ENCODE peak calls at places on chromosomes 6 and 20, in five cellular contexts. K is hepatocyte, S is thoracic aorta, D is psoas muscle, T is heart right ventricle. C is an unnamed sample.

GRCh38 chr6:7311920-7312615 is 931 bp downstream of the SSR1 start:
- DNase-seq in K (no peak), S (no peak), D (no peak), T (no peak), C (no peak)

GRCh38 chr6:137044366-137045220 is at the start of gene IL20RA:
- DNase-seq in K (peak), S (no peak), D (peak), T (peak), C (peak)

GRCh38 chr6:33840064-33840926 is 36.5 kb upstream of the MLN start:
- DNase-seq in K (peak), S (no peak), D (no peak), T (no peak), C (peak)

GRCh38 chr6:92521553-92521952 is 897.8 kb downstream of the EPHA7 start:
- DNase-seq in K (no peak), S (no peak), D (no peak), T (no peak), C (peak)

GRCh38 chr20:59526242-59527225 is 77.8 kb upstream of the PHACTR3 start:
- DNase-seq in K (peak), S (no peak), D (no peak), T (no peak), C (no peak)

GRCh38 chr6:56540950-56541600 is 101.6 kb downstream of the DST start:
- DNase-seq in K (peak), S (no peak), D (no peak), T (no peak), C (no peak)

GRCh38 chr6:43748765-43749164 is 21.2 kb upstream of the VEGFA start:
- DNase-seq in K (no peak), S (no peak), D (no peak), T (no peak), C (no peak)

GRCh38 chr6:105034470-105034869 is 77.6 kb downstream of the LIN28B start:
- DNase-seq in K (no peak), S (no peak), D (no peak), T (no peak), C (no peak)

GRCh38 chr6:88725111-88725711 is 238.2 kb downstream of the RNGTT start:
- DNase-seq in K (peak), S (no peak), D (peak), T (peak), C (no peak)

GRCh38 chr6:32462609-32463008 is 22.9 kb downstream of the HLA-DRA start:
- DNase-seq in K (peak), S (no peak), D (no peak), T (no peak), C (no peak)

GRCh38 chr20:6632187-6632586 is 135.3 kb upstream of the BMP2 start:
- DNase-seq in K (peak), S (no peak), D (no peak), T (peak), C (peak)

GRCh38 chr6:147954938-147955337 is 387.7 kb upstream of the SASH1 start:
- DNase-seq in K (no peak), S (no peak), D (no peak), T (no peak), C (peak)

GRCh38 chr6:157864185-157864761 is 41.2 kb downstream of the SNX9 start:
- DNase-seq in K (no peak), S (no peak), D (no peak), T (no peak), C (no peak)

GRCh38 chr6:169669889-169670288 is 31.9 kb downstream of the WDR27 start:
- DNase-seq in K (no peak), S (no peak), D (no peak), T (no peak), C (no peak)

GRCh38 chr6:130161627-130162404 is 60.9 kb downstream of the SAMD3 start:
- DNase-seq in K (no peak), S (no peak), D (no peak), T (no peak), C (no peak)

GRCh38 chr20:41177636-41178035 is 40.3 kb downstream of the PLCG1 start:
- DNase-seq in K (peak), S (peak), D (peak), T (no peak), C (peak)

GRCh38 chr20:34165246-34165645 is 53.2 kb upstream of the EIF2S2 start:
- DNase-seq in K (no peak), S (no peak), D (no peak), T (no peak), C (no peak)

GRCh38 chr6:10591411-10592160 is 70.4 kb downstream of the GCNT2 start:
- DNase-seq in K (no peak), S (no peak), D (no peak), T (no peak), C (no peak)

DNA sequence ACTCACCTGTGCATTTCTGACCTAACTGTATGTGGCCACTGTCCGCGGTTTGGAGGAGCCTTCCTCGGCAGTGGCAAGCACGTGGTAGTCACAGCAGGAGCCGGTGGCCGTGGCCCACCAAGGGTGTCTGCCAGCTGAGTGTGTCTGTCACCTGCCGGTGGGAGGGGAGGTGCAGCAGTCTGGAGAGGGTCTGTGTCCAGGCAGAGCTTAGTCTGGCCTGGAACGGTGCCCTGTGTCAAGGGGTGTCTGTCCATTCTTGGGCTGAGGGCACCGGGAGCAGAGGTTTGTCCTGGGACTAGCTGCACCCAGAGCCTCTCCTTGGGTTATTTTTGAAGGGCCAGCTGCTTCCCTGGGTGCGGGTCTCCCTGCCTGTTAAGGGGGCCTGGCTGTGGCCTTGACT is 5.0 kb downstream of the RBM38 start:
- DNase-seq in K (no peak), S (no peak), D (peak), T (no peak), C (no peak)
- H3K27ac ChIP-seq in K (no peak), S (peak), D (peak), T (peak), C (peak)

GRCh38 chr20:39983655-39984054 is 705.4 kb downstream of the MAFB start:
- DNase-seq in K (peak), S (no peak), D (no peak), T (no peak), C (no peak)

GRCh38 chr20:39985276-39985675 is 703.8 kb downstream of the MAFB start:
- DNase-seq in K (no peak), S (no peak), D (no peak), T (no peak), C (no peak)

GRCh38 chr20:39988991-39989390 is 700.0 kb downstream of the MAFB start:
- DNase-seq in K (no peak), S (no peak), D (no peak), T (no peak), C (no peak)

GRCh38 chr20:39983183-39983582 is 705.9 kb downstream of the MAFB start:
- DNase-seq in K (no peak), S (no peak), D (no peak), T (no peak), C (no peak)

DNA sequence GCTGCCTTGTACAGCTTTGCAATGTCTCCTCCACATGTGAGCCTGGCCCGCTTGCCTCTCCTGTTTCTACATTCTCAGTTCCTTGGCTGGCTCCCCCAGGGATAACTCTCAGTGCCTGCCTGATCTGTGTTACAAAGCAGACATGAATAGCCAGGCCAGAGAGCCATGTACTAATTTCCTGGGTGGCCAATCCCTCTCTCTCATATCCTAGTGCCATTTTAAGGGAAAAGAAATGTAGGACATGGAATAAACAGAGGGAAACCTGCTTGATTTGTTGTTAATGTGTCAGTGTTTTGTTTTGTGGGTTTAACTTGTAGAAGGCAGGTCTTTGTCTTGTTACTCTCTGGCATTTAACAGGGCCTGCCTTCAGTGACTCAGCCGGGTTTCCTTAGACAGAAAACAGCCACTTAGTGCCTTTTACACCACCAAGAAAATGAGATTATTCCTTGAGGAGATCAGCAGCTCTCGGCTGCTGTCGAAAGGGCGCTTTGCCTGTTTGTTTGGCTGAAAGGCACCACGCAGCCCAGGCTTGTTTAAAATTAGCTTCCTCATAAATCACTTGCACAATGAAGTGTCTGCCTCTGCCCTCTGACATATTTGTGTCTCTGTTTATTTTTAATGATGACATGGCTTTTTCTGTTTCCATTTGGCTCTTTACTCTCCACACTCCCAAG is 702.7 kb downstream of the MAFB start:
- DNase-seq in K (peak), S (no peak), D (peak), T (peak), C (no peak)
- H3K27ac ChIP-seq in K (peak), S (peak), D (peak), T (peak), C (no peak)

GRCh38 chr6:117495425-117495824 is 13.0 kb downstream of the DCBLD1 start:
- DNase-seq in K (no peak), S (no peak), D (no peak), T (no peak), C (no peak)
- H3K27ac ChIP-seq in K (no peak), S (no peak), D (no peak), T (peak), C (no peak)

GRCh38 chr20:62142252-62143117 is 709 bp downstream of the PSMA7 start:
- DNase-seq in K (peak), S (no peak), D (no peak), T (no peak), C (no peak)

GRCh38 chr20:62139636-62140035 is 3.6 kb downstream of the PSMA7 start:
- DNase-seq in K (no peak), S (no peak), D (peak), T (no peak), C (no peak)

GRCh38 chr20:62138912-62139311 is 4.3 kb downstream of the PSMA7 start:
- DNase-seq in K (no peak), S (no peak), D (no peak), T (no peak), C (no peak)

GRCh38 chr20:62141397-62142251 is 1.6 kb downstream of the PSMA7 start:
- DNase-seq in K (peak), S (no peak), D (no peak), T (no peak), C (no peak)

DNA sequence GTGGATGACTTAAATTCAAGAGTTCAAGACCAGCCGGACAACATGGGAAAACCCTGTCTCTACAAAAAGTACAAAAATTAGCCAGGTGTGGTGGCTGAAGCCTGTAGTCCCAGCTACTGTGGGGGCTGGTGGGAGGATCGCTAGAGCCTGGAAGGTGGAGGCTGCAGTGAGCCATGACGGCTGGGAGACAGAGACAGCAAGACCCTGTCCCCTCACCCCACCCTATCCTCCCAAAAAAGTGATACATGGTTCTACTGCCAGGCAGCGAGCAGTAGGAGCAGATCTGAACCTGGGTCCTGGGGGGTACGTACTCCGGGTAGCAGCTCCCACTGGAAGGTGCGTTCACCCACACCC is 2.2 kb downstream of the PSMA7 start:
- DNase-seq in K (no peak), S (no peak), D (no peak), T (no peak), C (no peak)
- H3K27ac ChIP-seq in K (peak), S (peak), D (peak), T (peak), C (peak)

GRCh38 chr6:107496041-107496440 is 6.1 kb downstream of the SOBP start:
- DNase-seq in K (no peak), S (no peak), D (no peak), T (no peak), C (no peak)

GRCh38 chr6:107491791-107492674 is 2.1 kb downstream of the SOBP start:
- DNase-seq in K (no peak), S (no peak), D (peak), T (peak), C (no peak)

GRCh38 chr6:107493158-107494057 is 3.5 kb downstream of the SOBP start:
- DNase-seq in K (peak), S (no peak), D (peak), T (no peak), C (no peak)

GRCh38 chr6:107496892-107497684 is 7.2 kb downstream of the SOBP start:
- DNase-seq in K (no peak), S (no peak), D (no peak), T (no peak), C (no peak)

DNA sequence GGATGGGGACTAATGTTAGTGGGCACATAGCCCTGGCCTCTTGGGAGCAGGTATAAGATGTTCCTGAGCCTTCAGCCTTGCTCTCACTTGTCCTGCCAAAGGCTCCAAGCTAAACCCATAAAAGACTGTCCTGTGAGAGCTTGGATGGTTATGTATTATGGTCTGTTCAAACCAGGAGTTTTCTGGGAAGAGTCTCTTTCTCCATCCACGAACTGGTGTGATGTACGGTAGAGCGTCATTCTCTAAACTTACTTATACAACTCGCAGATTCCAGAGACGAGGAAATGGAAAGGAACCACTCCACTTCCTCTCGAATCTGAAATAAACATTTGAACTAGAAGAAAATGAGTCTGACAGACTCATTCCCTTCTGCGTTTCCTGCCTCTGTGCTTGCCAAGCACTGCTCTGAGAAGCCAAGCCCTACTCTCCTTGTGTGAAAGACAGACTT is 5.3 kb downstream of the SOBP start:
- DNase-seq in K (no peak), S (no peak), D (no peak), T (no peak), C (no peak)
- H3K27ac ChIP-seq in K (peak), S (peak), D (peak), T (peak), C (no peak)

GRCh38 chr20:46636514-46636913 is 14.7 kb downstream of the SLC13A3 start:
- DNase-seq in K (no peak), S (no peak), D (no peak), T (no peak), C (no peak)

GRCh38 chr20:46638367-46639274 is 12.6 kb downstream of the SLC13A3 start:
- DNase-seq in K (no peak), S (no peak), D (no peak), T (no peak), C (no peak)

GRCh38 chr20:46635514-46636091 is 15.7 kb downstream of the SLC13A3 start:
- DNase-seq in K (no peak), S (no peak), D (no peak), T (no peak), C (no peak)

GRCh38 chr20:46637861-46638366 is 13.3 kb downstream of the SLC13A3 start:
- DNase-seq in K (no peak), S (no peak), D (no peak), T (no peak), C (no peak)

DNA sequence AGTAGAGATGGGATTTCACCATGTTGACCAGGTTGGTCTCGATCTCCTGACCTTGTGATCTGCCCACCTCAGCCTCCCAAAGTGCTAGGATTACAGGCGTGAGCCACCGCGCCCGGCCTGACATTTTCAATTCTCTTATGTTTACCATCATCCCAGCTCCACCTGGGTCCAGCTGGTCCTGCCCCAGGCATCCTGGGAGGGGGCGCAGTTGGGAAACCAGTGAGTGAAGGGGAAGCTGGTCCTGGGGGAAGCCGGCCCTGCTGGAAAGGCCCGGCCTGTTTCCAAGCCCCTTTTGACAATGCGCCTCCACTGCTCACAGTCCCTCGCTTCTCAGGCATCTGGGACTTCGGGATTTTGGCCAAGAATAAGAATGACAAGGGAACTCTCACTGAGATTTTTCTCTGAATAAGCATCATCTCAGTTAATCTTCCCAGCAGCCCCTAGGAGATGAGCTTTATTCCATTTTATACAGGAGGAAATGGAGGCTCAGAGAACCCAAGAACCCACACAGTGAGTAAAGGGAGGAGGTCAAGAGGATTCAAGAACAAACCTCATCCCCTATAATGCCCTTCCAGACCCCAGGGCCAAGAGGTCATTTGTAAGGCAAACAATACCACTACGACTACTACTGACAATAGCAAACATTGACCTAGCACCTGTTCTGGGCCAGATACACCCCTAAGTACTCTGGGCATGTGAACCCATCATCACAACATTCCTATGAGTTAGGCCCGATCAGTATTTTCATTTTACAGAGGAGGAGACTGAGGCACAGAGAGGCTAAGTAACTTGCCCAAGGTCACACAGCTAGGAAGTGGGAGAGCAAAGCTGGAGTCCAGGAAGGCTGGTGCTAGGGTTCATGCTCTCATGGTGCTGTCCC is 14.0 kb downstream of the SLC13A3 start:
- DNase-seq in K (no peak), S (no peak), D (no peak), T (no peak), C (no peak)
- H3K27ac ChIP-seq in K (no peak), S (no peak), D (no peak), T (no peak), C (no peak)

DNA sequence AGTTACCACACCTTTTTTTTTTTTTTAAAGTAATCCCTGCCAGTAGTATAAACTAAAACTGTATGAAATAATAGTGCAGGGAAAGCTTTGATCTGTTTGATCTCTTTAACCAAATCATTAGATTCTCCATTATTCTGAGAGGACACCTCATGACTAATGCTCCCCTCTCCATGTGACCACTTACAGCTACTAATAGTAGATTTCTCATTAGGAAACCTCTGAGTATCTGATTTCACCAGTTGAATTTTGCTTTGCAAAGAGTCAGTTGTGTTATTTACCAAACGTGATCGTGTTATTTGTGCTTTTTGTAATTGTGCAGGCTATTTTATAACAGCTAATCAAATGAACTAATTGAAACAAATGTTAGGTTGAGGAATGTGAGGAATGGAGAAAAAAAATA is 12.5 kb downstream of the CASP8AP2 start:
- DNase-seq in K (no peak), S (no peak), D (no peak), T (no peak), C (peak)
- H3K27ac ChIP-seq in K (no peak), S (no peak), D (no peak), T (no peak), C (no peak)